ENCODE peak calls at places on chromosomes 6 and 20, in six cellular contexts. M, N, G, E, I and C are unnamed samples.

GRCh38 chr6:96836579-96837137 is 619 bp downstream of the GPR63 start:
- DNase-seq in M (peak; percentile 62), N (peak; percentile 15), G (peak; percentile 13), E (no peak), I (peak; percentile 29), C (no peak)

GRCh38 chr6:122400121-122400450 is 634 bp downstream of the HSF2 start:
- DNase-seq in M (peak; percentile 16), N (no peak), G (peak; percentile 8), E (no peak), I (no peak), C (no peak)

GRCh38 chr6:3844097-3844463 is 5.1 kb upstream of the FAM50B start:
- DNase-seq in M (no peak), N (no peak), G (peak; percentile 69), E (no peak), I (no peak), C (no peak)

GRCh38 chr20:33279261-33279910 is 3.6 kb upstream of the BPIFB1 start:
- DNase-seq in M (no peak), N (no peak), G (no peak), E (no peak), I (no peak), C (no peak)

GRCh38 chr20:44495802-44496481 is 20.3 kb downstream of the TTPAL start:
- DNase-seq in M (no peak), N (no peak), G (peak; percentile 93), E (no peak), I (no peak), C (no peak)

GRCh38 chr6:162849269-162849668 is 121.5 kb downstream of the PACRG start:
- DNase-seq in M (peak; percentile 57), N (no peak), G (no peak), E (no peak), I (no peak), C (no peak)

GRCh38 chr6:71334768-71335167 is 46.2 kb downstream of the OGFRL1 start:
- DNase-seq in M (no peak), N (no peak), G (no peak), E (no peak), I (no peak), C (no peak)

GRCh38 chr6:13710552-13711383 is 867 bp downstream of the RANBP9 start:
- DNase-seq in M (peak; percentile 87), N (peak; percentile 40), G (no peak), E (peak; percentile 93), I (peak; percentile 52), C (peak; percentile 83)

GRCh38 chr6:137240168-137240567 is 21.0 kb upstream of the IFNGR1 start:
- DNase-seq in M (no peak), N (peak; percentile 77), G (peak; percentile 97), E (peak; percentile 79), I (peak; percentile 50), C (peak; percentile 75)

GRCh38 chr6:17138033-17138432 is 36.2 kb downstream of the STMND1 start:
- DNase-seq in M (no peak), N (no peak), G (no peak), E (no peak), I (no peak), C (no peak)

GRCh38 chr6:140043357-140043756 is 668.9 kb upstream of the CITED2 start:
- DNase-seq in M (no peak), N (no peak), G (peak; percentile 85), E (no peak), I (no peak), C (no peak)

GRCh38 chr6:129181001-129181400 is 298.1 kb downstream of the LAMA2 start:
- DNase-seq in M (no peak), N (no peak), G (no peak), E (no peak), I (no peak), C (no peak)

GRCh38 chr20:6956056-6956455 is 188.6 kb downstream of the BMP2 start:
- DNase-seq in M (no peak), N (no peak), G (peak; percentile 48), E (no peak), I (no peak), C (no peak)

GRCh38 chr6:87705070-87705691 is 3.1 kb upstream of the AKIRIN2 start:
- DNase-seq in M (no peak), N (no peak), G (no peak), E (no peak), I (no peak), C (no peak)

GRCh38 chr6:72182337-72183246 is 296.2 kb downstream of the RIMS1 start:
- DNase-seq in M (peak; percentile 81), N (peak; percentile 15), G (peak; percentile 18), E (no peak), I (peak; percentile 91), C (peak; percentile 84)

GRCh38 chr6:167285077-167285770 is 5.9 kb upstream of the UNC93A start:
- DNase-seq in M (no peak), N (no peak), G (no peak), E (no peak), I (no peak), C (peak; percentile 66)

GRCh38 chr20:63896136-63896890 is 1.4 kb downstream of the DNAJC5 start:
- DNase-seq in M (peak; percentile 40), N (peak; percentile 57), G (peak; percentile 20), E (peak; percentile 89), I (peak; percentile 64), C (peak; percentile 81)

GRCh38 chr20:51810155-51811039 is 8.1 kb upstream of the SALL4 start:
- DNase-seq in M (peak; percentile 76), N (no peak), G (no peak), E (no peak), I (no peak), C (no peak)

GRCh38 chr6:112035446-112035845 is 18.5 kb upstream of the CCN6 start:
- DNase-seq in M (no peak), N (no peak), G (no peak), E (no peak), I (no peak), C (no peak)

GRCh38 chr6:112036088-112036637 is 17.7 kb upstream of the CCN6 start:
- DNase-seq in M (no peak), N (no peak), G (no peak), E (no peak), I (no peak), C (no peak)

GRCh38 chr6:112031956-112032355 is 21.9 kb upstream of the CCN6 start:
- DNase-seq in M (no peak), N (no peak), G (no peak), E (no peak), I (no peak), C (no peak)

GRCh38 chr6:112034236-112034990 is 19.5 kb upstream of the CCN6 start:
- DNase-seq in M (no peak), N (no peak), G (no peak), E (no peak), I (no peak), C (no peak)

GRCh38 chr6:112033824-112034223 is 20.1 kb upstream of the CCN6 start:
- DNase-seq in M (no peak), N (no peak), G (no peak), E (no peak), I (no peak), C (no peak)
- H3K4me1 ChIP-seq in M (no peaks in the 10 kb centered on the region), N (peaks cover 2% of the 10 kb centered on the region), G (peaks cover 7% of the 10 kb centered on the region), E (peaks cover 5% of the 10 kb centered on the region), I (no peaks in the 10 kb centered on the region), C (peaks cover 10% of the 10 kb centered on the region)

GRCh38 chr20:57716202-57716601 is 6.4 kb upstream of the PMEPA1 start:
- DNase-seq in M (no peak), N (no peak), G (peak; percentile 54), E (no peak), I (no peak), C (no peak)

GRCh38 chr20:57715268-57715904 is 5.6 kb upstream of the PMEPA1 start:
- DNase-seq in M (no peak), N (no peak), G (no peak), E (no peak), I (no peak), C (no peak)

GRCh38 chr20:57713505-57713903 is 3.7 kb upstream of the PMEPA1 start:
- DNase-seq in M (no peak), N (no peak), G (no peak), E (no peak), I (no peak), C (peak; percentile 73)

GRCh38 chr20:57713951-57714350 is 4.1 kb upstream of the PMEPA1 start:
- DNase-seq in M (no peak), N (no peak), G (no peak), E (no peak), I (no peak), C (no peak)

GRCh38 chr20:57714409-57715267 is 4.8 kb upstream of the PMEPA1 start:
- DNase-seq in M (no peak), N (no peak), G (peak; percentile 66), E (no peak), I (no peak), C (no peak)
- H3K4me1 ChIP-seq in M (peaks cover 29% of the 10 kb centered on the region), N (peaks cover 10% of the 10 kb centered on the region), G (no peaks in the 10 kb centered on the region), E (peaks cover 3% of the 10 kb centered on the region), I (peaks cover 14% of the 10 kb centered on the region), C (peaks cover 34% of the 10 kb centered on the region)

DNA sequence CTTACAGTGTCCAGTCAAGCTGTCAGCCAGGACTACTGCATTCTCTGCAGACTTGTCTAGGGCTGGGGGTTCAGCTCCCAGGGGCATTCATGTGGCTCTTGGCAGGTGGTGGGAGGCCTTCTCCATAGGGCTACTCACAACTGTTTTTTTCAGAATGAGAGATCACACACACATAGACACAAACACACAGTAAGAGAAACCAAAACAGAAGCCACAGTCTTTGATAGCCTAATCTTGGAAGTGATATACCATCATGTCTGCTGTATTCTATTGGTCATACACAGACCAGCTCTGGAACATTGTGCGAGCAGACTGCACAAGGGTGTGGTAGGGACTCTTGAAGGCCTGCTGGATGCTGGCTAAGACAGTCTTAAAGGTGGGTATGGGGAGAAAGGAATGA is 13.5 kb downstream of the TMEM170B start:
- DNase-seq in M (no peak), N (no peak), G (no peak), E (no peak), I (no peak), C (no peak)
- H3K4me1 ChIP-seq in M (no peaks in the 10 kb centered on the region), N (no peaks in the 10 kb centered on the region), G (no peaks in the 10 kb centered on the region), E (no peaks in the 10 kb centered on the region), I (no peaks in the 10 kb centered on the region), C (peaks cover 4% of the 10 kb centered on the region)

GRCh38 chr6:37052027-37052628 is 46.7 kb downstream of the FGD2 start:
- DNase-seq in M (peak; percentile 90), N (peak; percentile 15), G (no peak), E (peak; percentile 78), I (no peak), C (no peak)
- H3K4me1 ChIP-seq in M (peaks cover 10% of the 10 kb centered on the region), N (peaks cover 2% of the 10 kb centered on the region), G (peaks cover 3% of the 10 kb centered on the region), E (peaks cover 33% of the 10 kb centered on the region), I (peaks cover 45% of the 10 kb centered on the region), C (peaks cover 33% of the 10 kb centered on the region)

DNA sequence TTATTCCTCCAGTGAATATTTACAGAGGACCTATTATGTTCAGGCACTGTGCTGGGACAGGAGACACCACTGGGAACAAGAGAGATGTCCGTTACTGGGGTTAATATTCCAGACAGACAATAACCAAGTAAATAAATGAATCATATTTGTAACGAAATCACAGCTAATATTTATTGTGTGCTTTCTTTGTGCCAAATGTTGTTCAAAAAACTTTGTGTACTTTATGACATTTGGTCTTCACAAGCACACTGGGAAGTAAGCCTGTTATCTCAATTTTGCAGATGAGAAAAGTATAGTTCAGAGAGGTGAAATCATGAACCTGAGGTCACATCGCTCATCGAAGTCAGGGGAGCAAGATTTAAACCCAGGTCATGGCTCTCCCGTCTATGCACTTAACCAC is 36.5 kb upstream of the PREX1 start:
- DNase-seq in M (no peak), N (no peak), G (no peak), E (no peak), I (no peak), C (no peak)
- H3K4me1 ChIP-seq in M (no peaks in the 10 kb centered on the region), N (no peaks in the 10 kb centered on the region), G (no peaks in the 10 kb centered on the region), E (no peaks in the 10 kb centered on the region), I (no peaks in the 10 kb centered on the region), C (no peaks in the 10 kb centered on the region)